ENCODE peak calls at places on chromosome 2, in ten cellular contexts. One of them, this sample, is unnamed.
A peak's percentile ranks its signal among the peaks of the same experiment; 100 is the strongest.

GRCh38 chr2:154173919-154174318 is 302.2 kb downstream of the GALNT13 start:
- DNase-seq in NT2/D1: no peak
- DNase-seq in GM10248: no peak
- DNase-seq in D341Med: no peak
- DNase-seq in kidney tubule cell: no peak
- DNase-seq in stimulated activated CD8-positive, alpha-beta memory T cell treated with anti-CD3 and anti-CD28 coated beads, Interleukin-4, amount 100 ng/mL, for 48 hours: no peak
- DNase-seq in hepatic stellate cell: no peak
- DNase-seq in pancreas: no peak
- DNase-seq in activated T-helper 2 cell treated with anti-CD3 and anti-CD28 coated beads, Interferon-gamma antibody, Interleukin-2, Interleukin-4, amounts not matched to agents 10 μg/mL and 5 μg/mL and 100 μg/mL, durations not matched to agents 14 hours and 24 hours and 36 hours: no peak
- DNase-seq in NAMALWA: no peak
- DNase-seq in this sample: no peak

GRCh38 chr2:174914894-174915760 is 90.1 kb downstream of the CHN1 start:
- DNase-seq in NT2/D1: no peak
- DNase-seq in GM10248: no peak
- DNase-seq in D341Med: no peak
- DNase-seq in kidney tubule cell: no peak
- DNase-seq in stimulated activated CD8-positive, alpha-beta memory T cell treated with anti-CD3 and anti-CD28 coated beads, Interleukin-4, amount 100 ng/mL, for 48 hours: no peak
- DNase-seq in hepatic stellate cell: no peak
- DNase-seq in pancreas: no peak
- DNase-seq in activated T-helper 2 cell treated with anti-CD3 and anti-CD28 coated beads, Interferon-gamma antibody, Interleukin-2, Interleukin-4, amounts not matched to agents 10 μg/mL and 5 μg/mL and 100 μg/mL, durations not matched to agents 14 hours and 24 hours and 36 hours: no peak
- DNase-seq in NAMALWA: no peak
- DNase-seq in this sample: no peak

GRCh38 chr2:48905696-48906095 is 150.2 kb upstream of the LHCGR start:
- DNase-seq in NT2/D1: no peak
- DNase-seq in GM10248: no peak
- DNase-seq in D341Med: no peak
- DNase-seq in kidney tubule cell: no peak
- DNase-seq in stimulated activated CD8-positive, alpha-beta memory T cell treated with anti-CD3 and anti-CD28 coated beads, Interleukin-4, amount 100 ng/mL, for 48 hours: no peak
- DNase-seq in hepatic stellate cell: no peak
- DNase-seq in pancreas: no peak
- DNase-seq in activated T-helper 2 cell treated with anti-CD3 and anti-CD28 coated beads, Interferon-gamma antibody, Interleukin-2, Interleukin-4, amounts not matched to agents 10 μg/mL and 5 μg/mL and 100 μg/mL, durations not matched to agents 14 hours and 24 hours and 36 hours: no peak
- DNase-seq in NAMALWA: no peak
- DNase-seq in this sample: no peak

GRCh38 chr2:194346189-194346588 is 1310.8 kb upstream of the SLC39A10 start:
- DNase-seq in NT2/D1: no peak
- DNase-seq in GM10248: no peak
- DNase-seq in D341Med: no peak
- DNase-seq in kidney tubule cell: no peak
- DNase-seq in stimulated activated CD8-positive, alpha-beta memory T cell treated with anti-CD3 and anti-CD28 coated beads, Interleukin-4, amount 100 ng/mL, for 48 hours: no peak
- DNase-seq in hepatic stellate cell: no peak
- DNase-seq in pancreas: no peak
- DNase-seq in activated T-helper 2 cell treated with anti-CD3 and anti-CD28 coated beads, Interferon-gamma antibody, Interleukin-2, Interleukin-4, amounts not matched to agents 10 μg/mL and 5 μg/mL and 100 μg/mL, durations not matched to agents 14 hours and 24 hours and 36 hours: no peak
- DNase-seq in NAMALWA: no peak
- DNase-seq in this sample: no peak

GRCh38 chr2:85529809-85530208 is 9.2 kb upstream of the MAT2A start:
- DNase-seq in NT2/D1: no peak
- DNase-seq in GM10248: no peak
- DNase-seq in D341Med: no peak
- DNase-seq in kidney tubule cell: no peak
- DNase-seq in stimulated activated CD8-positive, alpha-beta memory T cell treated with anti-CD3 and anti-CD28 coated beads, Interleukin-4, amount 100 ng/mL, for 48 hours: no peak
- DNase-seq in hepatic stellate cell: no peak
- DNase-seq in pancreas: no peak
- DNase-seq in activated T-helper 2 cell treated with anti-CD3 and anti-CD28 coated beads, Interferon-gamma antibody, Interleukin-2, Interleukin-4, amounts not matched to agents 10 μg/mL and 5 μg/mL and 100 μg/mL, durations not matched to agents 14 hours and 24 hours and 36 hours: no peak
- DNase-seq in NAMALWA: no peak
- DNase-seq in this sample: no peak

GRCh38 chr2:222448806-222449205 is 24.5 kb downstream of the SGPP2 start:
- DNase-seq in NT2/D1: no peak
- DNase-seq in GM10248: no peak
- DNase-seq in D341Med: no peak
- DNase-seq in kidney tubule cell: no peak
- DNase-seq in stimulated activated CD8-positive, alpha-beta memory T cell treated with anti-CD3 and anti-CD28 coated beads, Interleukin-4, amount 100 ng/mL, for 48 hours: no peak
- DNase-seq in hepatic stellate cell: no peak
- DNase-seq in pancreas: no peak
- DNase-seq in activated T-helper 2 cell treated with anti-CD3 and anti-CD28 coated beads, Interferon-gamma antibody, Interleukin-2, Interleukin-4, amounts not matched to agents 10 μg/mL and 5 μg/mL and 100 μg/mL, durations not matched to agents 14 hours and 24 hours and 36 hours: no peak
- DNase-seq in NAMALWA: no peak
- DNase-seq in this sample: no peak

GRCh38 chr2:241870081-241870541 is 582 bp downstream of the RTP5 start:
- DNase-seq in NT2/D1: no peak
- DNase-seq in GM10248: no peak
- DNase-seq in D341Med: no peak
- DNase-seq in kidney tubule cell: no peak
- DNase-seq in stimulated activated CD8-positive, alpha-beta memory T cell treated with anti-CD3 and anti-CD28 coated beads, Interleukin-4, amount 100 ng/mL, for 48 hours: no peak
- DNase-seq in hepatic stellate cell: no peak
- DNase-seq in pancreas: no peak
- DNase-seq in activated T-helper 2 cell treated with anti-CD3 and anti-CD28 coated beads, Interferon-gamma antibody, Interleukin-2, Interleukin-4, amounts not matched to agents 10 μg/mL and 5 μg/mL and 100 μg/mL, durations not matched to agents 14 hours and 24 hours and 36 hours: no peak
- DNase-seq in NAMALWA: no peak
- DNase-seq in this sample: no peak

GRCh38 chr2:96899084-96899735 is 29.3 kb upstream of the SEMA4C start:
- DNase-seq in NT2/D1: no peak
- DNase-seq in GM10248: no peak
- DNase-seq in D341Med: no peak
- DNase-seq in kidney tubule cell: peak; percentile 90
- DNase-seq in stimulated activated CD8-positive, alpha-beta memory T cell treated with anti-CD3 and anti-CD28 coated beads, Interleukin-4, amount 100 ng/mL, for 48 hours: no peak
- DNase-seq in hepatic stellate cell: no peak
- DNase-seq in pancreas: no peak
- DNase-seq in activated T-helper 2 cell treated with anti-CD3 and anti-CD28 coated beads, Interferon-gamma antibody, Interleukin-2, Interleukin-4, amounts not matched to agents 10 μg/mL and 5 μg/mL and 100 μg/mL, durations not matched to agents 14 hours and 24 hours and 36 hours: no peak
- DNase-seq in NAMALWA: no peak
- DNase-seq in this sample: no peak

GRCh38 chr2:164910091-164910899 is 45.0 kb downstream of the SLC38A11 start:
- DNase-seq in NT2/D1: no peak
- DNase-seq in GM10248: no peak
- DNase-seq in D341Med: peak; percentile 30
- DNase-seq in kidney tubule cell: peak; percentile 68
- DNase-seq in stimulated activated CD8-positive, alpha-beta memory T cell treated with anti-CD3 and anti-CD28 coated beads, Interleukin-4, amount 100 ng/mL, for 48 hours: peak; percentile 23
- DNase-seq in hepatic stellate cell: no peak
- DNase-seq in pancreas: peak; percentile 71
- DNase-seq in activated T-helper 2 cell treated with anti-CD3 and anti-CD28 coated beads, Interferon-gamma antibody, Interleukin-2, Interleukin-4, amounts not matched to agents 10 μg/mL and 5 μg/mL and 100 μg/mL, durations not matched to agents 14 hours and 24 hours and 36 hours: peak; percentile 39
- DNase-seq in NAMALWA: peak; percentile 9
- DNase-seq in this sample: no peak

GRCh38 chr2:13522096-13522495 is 805.4 kb downstream of the TRIB2 start:
- DNase-seq in NT2/D1: no peak
- DNase-seq in GM10248: no peak
- DNase-seq in D341Med: no peak
- DNase-seq in kidney tubule cell: no peak
- DNase-seq in stimulated activated CD8-positive, alpha-beta memory T cell treated with anti-CD3 and anti-CD28 coated beads, Interleukin-4, amount 100 ng/mL, for 48 hours: no peak
- DNase-seq in hepatic stellate cell: no peak
- DNase-seq in pancreas: no peak
- DNase-seq in activated T-helper 2 cell treated with anti-CD3 and anti-CD28 coated beads, Interferon-gamma antibody, Interleukin-2, Interleukin-4, amounts not matched to agents 10 μg/mL and 5 μg/mL and 100 μg/mL, durations not matched to agents 14 hours and 24 hours and 36 hours: no peak
- DNase-seq in NAMALWA: no peak
- DNase-seq in this sample: no peak

GRCh38 chr2:219314804-219315468 is 5.7 kb upstream of the PTPRN start:
- DNase-seq in NT2/D1: no peak
- DNase-seq in GM10248: no peak
- DNase-seq in D341Med: no peak
- DNase-seq in kidney tubule cell: no peak
- DNase-seq in stimulated activated CD8-positive, alpha-beta memory T cell treated with anti-CD3 and anti-CD28 coated beads, Interleukin-4, amount 100 ng/mL, for 48 hours: no peak
- DNase-seq in hepatic stellate cell: no peak
- DNase-seq in pancreas: no peak
- DNase-seq in activated T-helper 2 cell treated with anti-CD3 and anti-CD28 coated beads, Interferon-gamma antibody, Interleukin-2, Interleukin-4, amounts not matched to agents 10 μg/mL and 5 μg/mL and 100 μg/mL, durations not matched to agents 14 hours and 24 hours and 36 hours: no peak
- DNase-seq in NAMALWA: no peak
- DNase-seq in this sample: no peak

GRCh38 chr2:236343400-236344161 is 79.4 kb upstream of the ASB18 start:
- DNase-seq in NT2/D1: peak; percentile 72
- DNase-seq in GM10248: peak; percentile 75
- DNase-seq in D341Med: peak; percentile 68
- DNase-seq in kidney tubule cell: peak; percentile 70
- DNase-seq in stimulated activated CD8-positive, alpha-beta memory T cell treated with anti-CD3 and anti-CD28 coated beads, Interleukin-4, amount 100 ng/mL, for 48 hours: peak; percentile 48
- DNase-seq in hepatic stellate cell: peak; percentile 72
- DNase-seq in pancreas: peak; percentile 62
- DNase-seq in activated T-helper 2 cell treated with anti-CD3 and anti-CD28 coated beads, Interferon-gamma antibody, Interleukin-2, Interleukin-4, amounts not matched to agents 10 μg/mL and 5 μg/mL and 100 μg/mL, durations not matched to agents 14 hours and 24 hours and 36 hours: no peak
- DNase-seq in NAMALWA: peak; percentile 82
- DNase-seq in this sample: peak; percentile 52

GRCh38 chr2:167212054-167212648 is 323.9 kb downstream of the XIRP2 start:
- DNase-seq in NT2/D1: peak; percentile 40
- DNase-seq in GM10248: peak; percentile 36
- DNase-seq in D341Med: peak; percentile 47
- DNase-seq in kidney tubule cell: peak; percentile 58
- DNase-seq in stimulated activated CD8-positive, alpha-beta memory T cell treated with anti-CD3 and anti-CD28 coated beads, Interleukin-4, amount 100 ng/mL, for 48 hours: peak; percentile 28
- DNase-seq in hepatic stellate cell: peak; percentile 19
- DNase-seq in pancreas: peak; percentile 56
- DNase-seq in activated T-helper 2 cell treated with anti-CD3 and anti-CD28 coated beads, Interferon-gamma antibody, Interleukin-2, Interleukin-4, amounts not matched to agents 10 μg/mL and 5 μg/mL and 100 μg/mL, durations not matched to agents 14 hours and 24 hours and 36 hours: no peak
- DNase-seq in NAMALWA: peak; percentile 65
- DNase-seq in this sample: no peak

GRCh38 chr2:64374686-64375085 is 79.3 kb upstream of the LGALSL start:
- DNase-seq in NT2/D1: no peak
- DNase-seq in GM10248: no peak
- DNase-seq in D341Med: no peak
- DNase-seq in kidney tubule cell: peak; percentile 52
- DNase-seq in stimulated activated CD8-positive, alpha-beta memory T cell treated with anti-CD3 and anti-CD28 coated beads, Interleukin-4, amount 100 ng/mL, for 48 hours: no peak
- DNase-seq in hepatic stellate cell: no peak
- DNase-seq in pancreas: peak; percentile 52
- DNase-seq in activated T-helper 2 cell treated with anti-CD3 and anti-CD28 coated beads, Interferon-gamma antibody, Interleukin-2, Interleukin-4, amounts not matched to agents 10 μg/mL and 5 μg/mL and 100 μg/mL, durations not matched to agents 14 hours and 24 hours and 36 hours: no peak
- DNase-seq in NAMALWA: no peak
- DNase-seq in this sample: no peak